ENCODE peak calls at places on chromosomes 1 and 21, in four cellular contexts. U is A549, H is K562, L is HepG2. X is an unnamed sample.

GRCh38 chr1:202638019-202638887 is 72.0 kb downstream of the SYT2 start:
- DNase-seq in U (no peak), H (no peak), L (no peak), X (no peak)

GRCh38 chr1:3515774-3516480 is 61.5 kb downstream of the ARHGEF16 start:
- DNase-seq in U (no peak), H (no peak), L (no peak), X (no peak)

GRCh38 chr1:170200665-170201397 is 55.1 kb downstream of the NTMT2 start:
- DNase-seq in U (no peak), H (no peak), L (no peak), X (no peak)

GRCh38 chr21:17468698-17469097 is 44.1 kb upstream of the CXADR start:
- DNase-seq in U (no peak), H (no peak), L (no peak), X (no peak)

GRCh38 chr1:247347395-247348222 is 15.9 kb upstream of the ZNF496 start:
- DNase-seq in U (no peak), H (no peak), L (no peak), X (no peak)

GRCh38 chr1:160101717-160102522 is 3.5 kb upstream of the IGSF8 start:
- DNase-seq in U (no peak), H (no peak), L (no peak), X (no peak)

GRCh38 chr1:72936942-72937341 is 654.6 kb upstream of the NEGR1 start:
- DNase-seq in U (no peak), H (no peak), L (no peak), X (no peak)

GRCh38 chr1:225343618-225344017 is 84.2 kb downstream of the LBR start:
- DNase-seq in U (peak), H (no peak), L (peak), X (no peak)

GRCh38 chr1:210584439-210585113 is 255.9 kb downstream of the HHAT start:
- DNase-seq in U (peak), H (peak), L (peak), X (peak)

GRCh38 chr1:185894806-185895205 is 160.6 kb downstream of the HMCN1 start:
- DNase-seq in U (no peak), H (no peak), L (no peak), X (no peak)

GRCh38 chr1:56469640-56470371 is 109.6 kb downstream of the PLPP3 start:
- DNase-seq in U (no peak), H (no peak), L (no peak), X (no peak)

GRCh38 chr1:232566093-232566492 is 63.8 kb downstream of the SIPA1L2 start:
- DNase-seq in U (no peak), H (no peak), L (no peak), X (no peak)

GRCh38 chr1:188986751-188987417 is 1490.8 kb downstream of the BRINP3 start:
- DNase-seq in U (no peak), H (no peak), L (no peak), X (no peak)

GRCh38 chr1:168134132-168135041 is 2.3 kb downstream of the GPR161 start:
- DNase-seq in U (no peak), H (no peak), L (no peak), X (no peak)
- TF ChIP-seq CHD2 in U (no peak), H (no peak), L (no peak), X (no peak)

GRCh38 chr1:220271706-220272046 is 577 bp downstream of the RAB3GAP2 start:
- DNase-seq in U (no peak), H (peak), L (no peak), X (no peak)

GRCh38 chr1:220272841-220273090 is 513 bp upstream of the RAB3GAP2 start:
- DNase-seq in U (no peak), H (no peak), L (no peak), X (no peak)

GRCh38 chr1:220272047-220272840 is at the start of gene RAB3GAP2:
- DNase-seq in U (peak), H (peak), L (peak), X (peak)

GRCh38 chr1:220275430-220275829 is 3.2 kb upstream of the RAB3GAP2 start:
- DNase-seq in U (no peak), H (no peak), L (no peak), X (no peak)

GRCh38 chr1:220274122-220274855 is 2.0 kb upstream of the RAB3GAP2 start:
- DNase-seq in U (no peak), H (no peak), L (no peak), X (no peak)
- TF ChIP-seq POLR2AphosphoS2 in U (no peak), H (no peak), L (no peak), X (no peak)

GRCh38 chr21:35993875-35994490 is 66.3 kb downstream of the SETD4 start:
- DNase-seq in U (no peak), H (no peak), L (no peak), X (no peak)

GRCh38 chr21:35996217-35996616 is 64.1 kb downstream of the SETD4 start:
- DNase-seq in U (no peak), H (no peak), L (no peak), X (no peak)

GRCh38 chr21:35991131-35991530 is 69.2 kb downstream of the SETD4 start:
- DNase-seq in U (no peak), H (no peak), L (peak), X (no peak)

GRCh38 chr21:35995522-35996088 is 64.7 kb downstream of the SETD4 start:
- DNase-seq in U (no peak), H (no peak), L (peak), X (no peak)

GRCh38 chr21:35994605-35995004 is 65.7 kb downstream of the SETD4 start:
- DNase-seq in U (no peak), H (no peak), L (no peak), X (no peak)
- TF ChIP-seq RAD21 in U (no peak), H (no peak), L (no peak), X (no peak)

DNA sequence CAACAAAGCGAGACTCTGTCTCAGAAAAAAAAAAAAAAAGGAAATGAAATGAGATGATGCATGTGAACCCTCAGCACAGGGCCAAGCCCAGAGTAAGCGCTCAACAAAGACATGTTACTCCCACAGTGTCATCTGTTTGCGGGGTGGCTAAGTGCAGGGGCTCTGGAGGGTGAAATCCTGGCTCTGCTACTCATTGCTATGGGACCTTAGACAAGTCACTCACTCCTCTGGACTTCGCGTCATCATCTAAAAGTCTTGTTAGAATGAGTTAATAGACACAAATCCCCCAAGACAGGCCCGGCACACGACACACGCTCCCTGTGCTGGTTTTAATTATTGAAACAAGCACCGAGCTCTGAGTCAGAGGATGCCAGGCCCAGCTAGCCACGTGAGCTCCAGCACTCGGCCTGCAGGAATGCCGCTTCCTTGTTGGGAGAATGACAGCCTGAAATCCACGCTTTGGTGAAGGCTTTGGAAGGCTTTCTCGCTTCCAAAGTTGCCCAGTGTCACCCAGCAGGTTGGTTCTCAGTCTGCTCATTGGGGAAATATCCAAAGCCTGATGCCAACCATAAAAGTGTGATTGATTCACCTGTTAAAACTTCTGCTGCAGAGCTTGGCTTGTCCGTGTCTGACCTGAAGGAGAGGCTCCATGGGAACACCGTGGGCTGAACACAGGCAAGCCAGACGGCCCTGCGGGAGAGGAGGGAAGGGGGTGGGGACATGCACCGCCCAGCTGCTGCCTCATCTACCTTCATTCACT is 36.7 kb upstream of the TARDBP start:
- DNase-seq in U (peak), H (no peak), L (peak), X (no peak)
- TF ChIP-seq CHD2 in U (no peak), H (no peak), L (no peak), X (no peak)

X was measured in GM12878.